ENCODE peak calls at places on chromosomes 3 and 15, in five cellular contexts. E, J, P, A and C are unnamed samples.

GRCh38 chr3:63791974-63792373 is 27.1 kb upstream of the C3orf49 start:
- DNase-seq in E (no peak), J (no peak), P (no peak), A (no peak), C (peak; percentile 36)

GRCh38 chr15:56794150-56794922 is 61.0 kb upstream of the ZNF280D start:
- DNase-seq in E (no peak), J (no peak), P (no peak), A (no peak), C (no peak)

GRCh38 chr3:4568831-4569230 is 75.7 kb downstream of the ITPR1 start:
- DNase-seq in E (no peak), J (no peak), P (no peak), A (no peak), C (no peak)

GRCh38 chr15:70892912-70893560 is 410 bp downstream of the LRRC49 start:
- DNase-seq in E (no peak), J (peak; percentile 16), P (no peak), A (peak; percentile 53), C (peak; percentile 65)

GRCh38 chr15:43492266-43492665 is 690 bp downstream of the TP53BP1 start:
- DNase-seq in E (no peak), J (peak; percentile 35), P (no peak), A (no peak), C (no peak)

GRCh38 chr3:16474304-16474703 is 39.2 kb downstream of the RFTN1 start:
- DNase-seq in E (no peak), J (no peak), P (no peak), A (no peak), C (no peak)

GRCh38 chr15:50786871-50787270 is 21.4 kb upstream of the SPPL2A start:
- DNase-seq in E (no peak), J (no peak), P (no peak), A (no peak), C (no peak)

GRCh38 chr3:31962801-31963205 is 18.3 kb downstream of the OSBPL10 start:
- DNase-seq in E (no peak), J (no peak), P (no peak), A (no peak), C (no peak)

GRCh38 chr15:44711089-44711355 is at the start of gene PATL2:
- DNase-seq in E (no peak), J (no peak), P (no peak), A (no peak), C (no peak)